ENCODE peak calls at places on chromosomes 11 and 22, in seven cellular contexts. One of them, this sample, is unnamed.

GRCh38 chr22:50082197-50082715 is 3.0 kb downstream of the MLC1 start:
- DNase-seq in A549: no peak
- DNase-seq in uterus: no peak
- DNase-seq in heart left ventricle: no peak
- DNase-seq in sigmoid colon: no peak
- DNase-seq in tibial nerve: no peak
- DNase-seq in IMR-90: no peak
- DNase-seq in this sample: no peak

GRCh38 chr11:131300304-131300703 is 70.1 kb upstream of the NTM start:
- DNase-seq in A549: no peak
- DNase-seq in uterus: no peak
- DNase-seq in heart left ventricle: no peak
- DNase-seq in sigmoid colon: no peak
- DNase-seq in tibial nerve: no peak
- DNase-seq in IMR-90: no peak
- DNase-seq in this sample: no peak

GRCh38 chr11:2092464-2092910 is 46.7 kb downstream of the IGF2 start:
- DNase-seq in A549: no peak
- DNase-seq in uterus: no peak
- DNase-seq in heart left ventricle: no peak
- DNase-seq in sigmoid colon: peak; percentile 19
- DNase-seq in tibial nerve: no peak
- DNase-seq in IMR-90: no peak
- DNase-seq in this sample: no peak

GRCh38 chr11:75795276-75796090 is 19.5 kb upstream of the UVRAG start:
- DNase-seq in A549: no peak
- DNase-seq in uterus: no peak
- DNase-seq in heart left ventricle: no peak
- DNase-seq in sigmoid colon: no peak
- DNase-seq in tibial nerve: no peak
- DNase-seq in IMR-90: no peak
- DNase-seq in this sample: no peak

GRCh38 chr11:118996926-118997626 is 862 bp upstream of the CENATAC start:
- DNase-seq in A549: peak; percentile 65
- DNase-seq in uterus: no peak
- DNase-seq in heart left ventricle: no peak
- DNase-seq in sigmoid colon: no peak
- DNase-seq in tibial nerve: no peak
- DNase-seq in IMR-90: peak; percentile 44
- DNase-seq in this sample: no peak

GRCh38 chr11:112859787-112860186 is 101.4 kb upstream of the NCAM1 start:
- DNase-seq in A549: no peak
- DNase-seq in uterus: no peak
- DNase-seq in heart left ventricle: no peak
- DNase-seq in sigmoid colon: no peak
- DNase-seq in tibial nerve: no peak
- DNase-seq in IMR-90: no peak
- DNase-seq in this sample: peak; percentile 62

GRCh38 chr11:110979696-110980095 is 265.8 kb upstream of the POU2AF2 start:
- DNase-seq in A549: no peak
- DNase-seq in uterus: no peak
- DNase-seq in heart left ventricle: no peak
- DNase-seq in sigmoid colon: no peak
- DNase-seq in tibial nerve: no peak
- DNase-seq in IMR-90: peak; percentile 45
- DNase-seq in this sample: no peak

GRCh38 chr22:43412808-43413785 is 1.3 kb downstream of the MPPED1 start:
- DNase-seq in A549: no peak
- DNase-seq in uterus: no peak
- DNase-seq in heart left ventricle: peak; percentile 40
- DNase-seq in sigmoid colon: no peak
- DNase-seq in tibial nerve: no peak
- DNase-seq in IMR-90: no peak
- DNase-seq in this sample: no peak

GRCh38 chr22:29269731-29270474 is 1.8 kb downstream of the EWSR1 start:
- DNase-seq in A549: no peak
- DNase-seq in uterus: no peak
- DNase-seq in heart left ventricle: no peak
- DNase-seq in sigmoid colon: no peak
- DNase-seq in tibial nerve: no peak
- DNase-seq in IMR-90: peak; percentile 12
- DNase-seq in this sample: no peak
- H3K27ac ChIP-seq in A549: peak overlapping the region; percentile 100
- H3K27ac ChIP-seq in uterus: peak overlapping the region; percentile 98
- H3K27ac ChIP-seq in heart left ventricle: peak overlapping the region; percentile 1
- H3K27ac ChIP-seq in sigmoid colon: peak overlapping the region; percentile 94
- H3K27ac ChIP-seq in tibial nerve: peak overlapping the region; percentile 96
- H3K27ac ChIP-seq in IMR-90: no peak overlapping the region
- H3K27ac ChIP-seq in this sample: peak overlapping the region; percentile 100

GRCh38 chr11:28569099-28569498 is 460.9 kb downstream of the METTL15 start:
- DNase-seq in A549: no peak
- DNase-seq in uterus: no peak
- DNase-seq in heart left ventricle: no peak
- DNase-seq in sigmoid colon: no peak
- DNase-seq in tibial nerve: no peak
- DNase-seq in IMR-90: no peak
- DNase-seq in this sample: no peak

DNA sequence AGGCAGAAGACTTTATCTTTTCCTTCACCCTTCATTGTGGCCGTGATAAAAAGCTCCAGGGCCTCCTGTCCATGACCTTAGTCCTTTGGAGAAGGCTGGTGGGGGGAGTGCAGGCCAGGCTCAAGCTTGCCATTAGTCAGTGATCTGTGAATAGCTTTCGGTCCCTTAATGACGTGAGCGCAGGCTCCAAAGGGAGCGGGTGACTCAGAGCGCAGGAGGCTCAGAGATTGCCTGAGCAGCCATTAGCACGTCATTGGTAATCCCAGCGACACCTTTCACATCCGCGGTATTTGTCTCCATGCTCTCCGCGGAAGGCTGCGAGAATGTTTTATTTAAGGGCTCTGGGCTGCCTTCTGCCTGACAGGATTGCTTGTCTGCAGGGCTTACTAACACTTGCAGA is 458.5 kb downstream of the METTL15 start:
- DNase-seq in A549: peak; percentile 90
- DNase-seq in uterus: peak; percentile 12
- DNase-seq in heart left ventricle: peak; percentile 80
- DNase-seq in sigmoid colon: peak; percentile 72
- DNase-seq in tibial nerve: peak; percentile 38
- DNase-seq in IMR-90: peak; percentile 100
- DNase-seq in this sample: no peak
- H3K4me3 ChIP-seq in A549: peak overlapping the region; percentile 25
- H3K4me3 ChIP-seq in uterus: no peak overlapping the region
- H3K4me3 ChIP-seq in heart left ventricle: no peak overlapping the region
- H3K4me3 ChIP-seq in sigmoid colon: peak overlapping the region; percentile 8
- H3K4me3 ChIP-seq in tibial nerve: no peak overlapping the region
- H3K4me3 ChIP-seq in IMR-90: peak overlapping the region; percentile 3
- H3K4me3 ChIP-seq in this sample: peak overlapping the region; percentile 13

DNA sequence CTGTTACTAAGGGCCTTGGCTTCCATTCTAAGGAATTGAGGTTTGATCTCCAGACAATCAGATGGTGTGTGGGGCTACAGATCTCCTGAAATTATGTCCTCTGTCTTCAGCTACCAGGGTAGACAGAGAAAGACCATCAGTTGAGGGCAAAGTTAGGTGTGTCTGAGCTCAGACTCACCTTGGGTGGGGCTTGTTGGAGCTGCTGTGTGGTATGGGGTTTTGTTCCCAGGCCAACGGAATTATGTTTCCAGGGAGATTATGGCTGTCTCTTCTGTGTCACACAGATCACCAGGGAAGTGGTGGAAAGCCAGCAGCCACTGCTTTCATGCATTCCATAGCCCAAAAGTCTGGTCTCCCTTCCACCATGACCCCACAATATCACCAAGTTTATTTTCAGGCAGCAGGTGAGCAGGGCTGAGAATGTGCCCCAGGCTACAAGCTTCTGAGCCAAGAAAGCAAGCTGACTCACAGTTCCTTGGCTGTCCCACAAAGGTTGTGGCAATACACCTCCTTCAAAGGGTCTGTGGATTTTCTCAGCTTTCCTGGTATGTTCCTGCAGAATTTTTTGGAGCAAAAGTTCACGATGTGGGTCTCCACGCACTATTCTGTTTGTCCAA is 714.9 kb downstream of the LUZP2 start:
- DNase-seq in A549: no peak
- DNase-seq in uterus: no peak
- DNase-seq in heart left ventricle: no peak
- DNase-seq in sigmoid colon: no peak
- DNase-seq in tibial nerve: no peak
- DNase-seq in IMR-90: no peak
- DNase-seq in this sample: no peak
- TF ChIP-seq POLR2A in A549: no peak
- TF ChIP-seq POLR2A in uterus: no peak
- TF ChIP-seq POLR2A in heart left ventricle: no peak
- TF ChIP-seq POLR2A in sigmoid colon: no peak
- TF ChIP-seq POLR2A in tibial nerve: no peak
- TF ChIP-seq POLR2A in IMR-90: no peak
- TF ChIP-seq POLR2A in this sample: no peak

DNA sequence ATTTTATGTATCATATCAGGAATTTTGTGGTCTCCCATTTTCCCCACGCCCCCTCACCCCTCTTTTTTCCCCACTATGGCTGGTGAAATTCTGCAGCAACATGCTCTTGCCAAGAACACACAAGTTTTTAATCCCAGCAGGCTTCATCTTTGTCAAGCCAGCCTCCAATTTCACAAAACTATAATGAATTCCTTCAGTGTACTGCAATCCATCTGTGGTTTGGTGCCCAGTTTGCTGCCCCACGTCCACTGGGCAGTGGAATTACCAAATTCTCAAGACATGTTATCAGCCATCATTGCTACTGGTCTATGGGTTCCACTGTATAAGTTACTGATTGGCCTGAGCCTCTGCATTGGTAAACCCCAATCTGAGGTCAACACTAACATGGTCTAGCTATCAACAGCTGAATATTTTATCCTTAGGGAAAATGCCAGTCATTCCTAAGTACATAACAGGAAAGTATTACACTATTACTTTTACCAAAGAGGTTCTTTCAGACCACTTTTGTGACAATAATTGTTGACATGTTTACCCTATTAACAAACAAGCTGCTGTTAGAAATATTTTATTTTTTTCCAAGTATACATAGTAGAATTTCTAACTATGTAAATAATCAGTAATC is 1.7 kb upstream of the PICALM start:
- DNase-seq in A549: no peak
- DNase-seq in uterus: no peak
- DNase-seq in heart left ventricle: no peak
- DNase-seq in sigmoid colon: no peak
- DNase-seq in tibial nerve: no peak
- DNase-seq in IMR-90: no peak
- DNase-seq in this sample: no peak
- H3K27ac ChIP-seq in A549: peak overlapping the region; percentile 91
- H3K27ac ChIP-seq in uterus: peak overlapping the region; percentile 96
- H3K27ac ChIP-seq in heart left ventricle: peak overlapping the region; percentile 99
- H3K27ac ChIP-seq in sigmoid colon: peak overlapping the region; percentile 99
- H3K27ac ChIP-seq in tibial nerve: peak overlapping the region; percentile 99
- H3K27ac ChIP-seq in IMR-90: peak overlapping the region; percentile 94
- H3K27ac ChIP-seq in this sample: peak overlapping the region; percentile 99

GRCh38 chr22:24428751-24429410 is 1.5 kb downstream of the ADORA2A start:
- DNase-seq in A549: no peak
- DNase-seq in uterus: no peak
- DNase-seq in heart left ventricle: peak; percentile 63
- DNase-seq in sigmoid colon: no peak
- DNase-seq in tibial nerve: no peak
- DNase-seq in IMR-90: no peak
- DNase-seq in this sample: no peak
- H3K4me3 ChIP-seq in A549: no peak overlapping the region
- H3K4me3 ChIP-seq in uterus: no peak overlapping the region
- H3K4me3 ChIP-seq in heart left ventricle: no peak overlapping the region
- H3K4me3 ChIP-seq in sigmoid colon: no peak overlapping the region
- H3K4me3 ChIP-seq in tibial nerve: no peak overlapping the region
- H3K4me3 ChIP-seq in IMR-90: no peak overlapping the region
- H3K4me3 ChIP-seq in this sample: no peak overlapping the region

DNA sequence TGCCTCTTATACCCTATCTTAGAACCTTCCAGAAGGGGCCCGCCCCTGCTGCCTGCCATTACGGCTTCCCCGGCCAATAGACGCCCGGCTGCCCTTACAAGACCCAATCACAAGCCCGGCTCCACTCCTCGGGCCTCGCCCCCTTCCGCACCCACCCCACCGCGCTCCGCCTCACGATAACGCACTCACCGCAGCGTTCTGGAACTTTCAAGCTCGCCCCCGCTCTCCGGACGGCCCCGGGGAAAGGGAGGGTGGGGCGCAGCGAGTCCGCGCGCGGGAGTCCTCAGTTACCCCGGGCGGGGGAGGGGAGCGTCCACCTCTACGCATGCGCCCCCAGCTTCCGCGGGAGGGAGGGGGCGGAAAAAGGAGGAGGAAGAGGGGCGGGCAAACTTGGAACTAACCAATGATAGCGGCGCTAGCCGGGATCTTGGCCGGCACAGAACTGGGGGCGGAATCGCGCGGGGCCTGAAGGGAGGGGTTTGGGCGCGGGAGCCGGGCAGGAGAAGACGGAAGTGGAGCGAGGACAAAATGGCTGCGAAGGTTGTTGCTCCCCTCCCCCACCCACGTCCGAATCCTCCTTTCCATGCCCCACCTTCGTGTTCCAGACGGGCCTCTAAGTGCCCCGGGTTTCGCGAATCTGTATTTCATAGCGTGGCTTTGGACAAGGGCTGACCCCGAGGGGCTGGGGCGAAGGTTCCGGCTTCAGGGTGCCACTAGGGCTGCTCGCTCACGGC is 389 bp upstream of the HSPA8 start:
- DNase-seq in A549: peak; percentile 76
- DNase-seq in uterus: peak; percentile 99
- DNase-seq in heart left ventricle: peak; percentile 100
- DNase-seq in sigmoid colon: peak; percentile 100
- DNase-seq in tibial nerve: peak; percentile 97
- DNase-seq in IMR-90: peak; percentile 100
- DNase-seq in this sample: peak; percentile 100
- TF ChIP-seq POLR2A in A549: peak; percentile 26
- TF ChIP-seq POLR2A in uterus: peak; percentile 75
- TF ChIP-seq POLR2A in heart left ventricle: peak; percentile 14
- TF ChIP-seq POLR2A in sigmoid colon: peak; percentile 39
- TF ChIP-seq POLR2A in tibial nerve: peak; percentile 72
- TF ChIP-seq POLR2A in IMR-90: no peak
- TF ChIP-seq POLR2A in this sample: peak; percentile 32

DNA sequence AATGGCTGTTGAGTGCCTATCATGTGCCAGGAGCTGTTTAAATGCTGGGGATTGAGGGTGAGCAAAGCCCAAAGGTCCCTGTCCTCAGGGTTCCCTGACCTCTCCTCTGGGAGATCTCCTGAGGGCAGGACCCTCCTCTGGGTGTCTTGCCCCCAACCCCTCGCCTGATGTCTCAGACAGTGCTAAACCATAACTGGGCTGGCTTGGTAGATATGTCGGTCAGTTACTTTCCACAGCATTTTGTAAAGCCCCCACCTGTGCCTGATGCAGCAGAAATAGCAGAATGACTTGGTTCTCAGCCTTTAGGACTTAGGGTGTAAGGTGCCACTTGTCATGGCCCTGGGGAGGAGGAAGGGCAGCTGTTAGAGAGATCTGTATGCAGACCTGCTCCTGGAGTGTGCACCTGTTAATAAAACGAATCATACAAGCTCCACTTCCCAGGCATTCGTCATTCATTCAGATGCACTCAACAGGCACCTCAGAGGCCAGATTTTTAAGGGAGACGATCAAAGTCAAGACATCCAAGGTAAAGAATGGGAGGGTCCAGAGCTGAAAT is 88.1 kb downstream of the TP53I11 start:
- DNase-seq in A549: no peak
- DNase-seq in uterus: no peak
- DNase-seq in heart left ventricle: no peak
- DNase-seq in sigmoid colon: no peak
- DNase-seq in tibial nerve: no peak
- DNase-seq in IMR-90: no peak
- DNase-seq in this sample: no peak
- H3K27ac ChIP-seq in A549: peak overlapping the region; percentile 99
- H3K27ac ChIP-seq in uterus: peak overlapping the region; percentile 98
- H3K27ac ChIP-seq in heart left ventricle: peak overlapping the region; percentile 83
- H3K27ac ChIP-seq in sigmoid colon: peak overlapping the region; percentile 97
- H3K27ac ChIP-seq in tibial nerve: peak overlapping the region; percentile 80
- H3K27ac ChIP-seq in IMR-90: peak overlapping the region; percentile 85
- H3K27ac ChIP-seq in this sample: peak overlapping the region; percentile 92

This sample was measured in esophagus muscularis mucosa.